ENCODE peak calls at places on chromosomes 5 and 9, in five cellular contexts. R is A549, T is GM12878, I is HepG2, U is H1. C is an unnamed sample.
A peak's percentile ranks its signal among the peaks of the same experiment; 100 is the strongest.

GRCh38 chr5:151772029-151772867 is 494 bp downstream of the G3BP1 start:
- DNase-seq in U (no peak), R (peak; percentile 26), T (no peak), I (peak; percentile 23), C (peak; percentile 25)

GRCh38 chr5:80764786-80765185 is 110.0 kb upstream of the DHFR start:
- DNase-seq in R (no peak), I (no peak), U (no peak), T (no peak), C (no peak)

GRCh38 chr5:73780297-73781080 is 154.5 kb downstream of the ARHGEF28 start:
- DNase-seq in T (no peak), R (no peak), I (no peak), U (no peak), C (peak; percentile 5)

GRCh38 chr5:159341914-159342313 is 11.6 kb upstream of the IL12B start:
- DNase-seq in R (peak; percentile 76), I (peak; percentile 62), T (no peak), U (no peak), C (peak; percentile 68)

GRCh38 chr9:34540826-34541225 is 18.0 kb upstream of the ENHO start:
- DNase-seq in R (peak; percentile 45), I (no peak), T (no peak), U (no peak), C (no peak)

GRCh38 chr5:142601432-142601831 is 84.5 kb downstream of the FGF1 start:
- DNase-seq in U (no peak), T (no peak), R (peak; percentile 42), I (no peak), C (no peak)

GRCh38 chr5:135833521-135833920 is 942 bp upstream of the SLC25A48 start:
- DNase-seq in U (no peak), T (no peak), R (no peak), I (no peak), C (no peak)

GRCh38 chr5:172209714-172210113 is 15.7 kb downstream of the EFCAB9 start:
- DNase-seq in R (no peak), U (no peak), T (no peak), I (no peak), C (no peak)

GRCh38 chr5:108634251-108634950 is 113.3 kb upstream of the FER start:
- DNase-seq in U (no peak), R (no peak), I (no peak), T (no peak), C (no peak)

GRCh38 chr5:88287846-88288588 is 19.4 kb upstream of the TMEM161B start:
- DNase-seq in U (no peak), I (no peak), T (no peak), R (no peak), C (no peak)

GRCh38 chr5:83467315-83468044 is 4.1 kb upstream of the VCAN start:
- DNase-seq in T (no peak), R (no peak), I (no peak), U (no peak), C (no peak)

GRCh38 chr5:83469075-83469474 is 2.5 kb upstream of the VCAN start:
- DNase-seq in U (no peak), R (no peak), I (no peak), T (no peak), C (no peak)

GRCh38 chr5:83464261-83464660 is 7.3 kb upstream of the VCAN start:
- DNase-seq in T (no peak), R (no peak), U (no peak), I (no peak), C (no peak)
- TF ChIP-seq KDM1A in T (no peak), R (no peak), U (no peak), I (no peak), C (no peak)

DNA sequence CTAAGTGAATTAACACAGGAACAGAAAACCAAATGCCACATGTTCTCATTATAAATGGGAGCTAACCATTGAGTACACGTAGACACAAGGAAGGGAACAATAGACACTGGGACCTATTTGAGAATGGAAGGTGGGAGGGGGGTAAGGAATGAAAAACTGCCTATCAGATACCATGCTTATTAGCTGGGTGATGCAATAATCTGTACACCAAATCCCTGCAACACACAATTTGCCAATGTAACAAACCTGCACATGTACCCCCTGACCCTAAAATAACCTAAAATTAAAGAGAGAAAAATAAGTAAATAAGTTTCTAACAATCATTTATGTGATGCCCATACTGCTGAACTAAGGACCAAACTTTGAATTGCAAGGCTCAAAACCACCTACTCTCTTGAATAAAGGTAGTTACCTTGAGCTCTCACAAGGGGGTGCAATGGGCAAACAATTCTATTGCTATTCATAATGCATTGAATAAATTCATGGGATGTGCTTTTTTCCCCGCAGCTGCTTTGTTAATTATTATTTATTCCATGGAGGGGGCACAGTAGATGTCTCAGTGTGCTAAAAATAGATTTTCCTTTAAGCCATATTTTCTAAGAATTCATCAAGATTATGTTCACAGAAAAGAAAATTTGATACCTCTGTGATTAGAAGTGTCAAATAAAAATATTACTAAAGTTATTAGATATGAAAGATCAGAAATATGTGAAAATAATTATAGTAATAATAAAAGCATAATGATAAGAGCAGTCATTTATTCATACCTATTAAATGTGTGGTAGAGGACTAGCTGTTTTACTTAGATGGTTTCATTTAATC is 76.2 kb upstream of the PTPN3 start:
- DNase-seq in U (no peak), T (peak; percentile 5), R (peak; percentile 58), I (peak; percentile 36), C (peak; percentile 35)
- TF ChIP-seq KDM1A in U (no peak), T (no peak), R (no peak), I (no peak), C (no peak)

DNA sequence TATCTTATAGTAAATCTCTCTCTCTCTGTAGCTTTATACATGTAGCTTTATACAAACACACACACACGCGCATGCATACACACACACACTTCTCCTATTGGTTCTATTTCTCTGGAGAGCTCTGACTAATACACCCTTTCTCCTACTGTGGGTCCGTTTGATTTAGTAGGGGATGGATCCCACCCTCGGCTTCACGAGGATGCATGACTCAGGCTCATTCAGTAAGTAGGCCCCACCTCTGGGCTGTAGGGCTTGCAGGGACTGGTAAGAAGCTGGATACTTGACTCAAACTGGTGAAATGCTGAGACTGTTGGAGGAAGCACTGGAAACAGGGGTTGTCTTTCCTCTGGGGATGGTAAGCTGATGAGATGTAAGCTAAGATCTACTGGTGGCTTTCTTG is 98.7 kb downstream of the SLC24A2 start:
- DNase-seq in T (no peak), U (no peak), R (no peak), I (no peak), C (no peak)
- TF ChIP-seq KDM1A in T (no peak), U (no peak), R (no peak), I (no peak), C (no peak)

GRCh38 chr5:137604348-137605095 is 105.4 kb upstream of the SPOCK1 start:
- DNase-seq in R (no peak), U (no peak), I (no peak), T (no peak), C (no peak)

GRCh38 chr5:137602721-137603273 is 103.7 kb upstream of the SPOCK1 start:
- DNase-seq in I (no peak), U (no peak), T (no peak), R (no peak), C (no peak)

GRCh38 chr5:137606401-137606800 is 107.3 kb upstream of the SPOCK1 start:
- DNase-seq in T (no peak), R (no peak), I (no peak), U (no peak), C (no peak)

GRCh38 chr5:137605377-137605776 is 106.3 kb upstream of the SPOCK1 start:
- DNase-seq in I (no peak), R (no peak), U (no peak), T (no peak), C (no peak)

GRCh38 chr5:137603891-137604290 is 104.8 kb upstream of the SPOCK1 start:
- DNase-seq in U (no peak), T (no peak), I (no peak), R (no peak), C (no peak)
- TF ChIP-seq KDM1A in U (no peak), T (no peak), I (no peak), R (no peak), C (no peak)

GRCh38 chr5:79133121-79133656 is 21.6 kb downstream of the BHMT start:
- DNase-seq in T (no peak), I (peak; percentile 7), R (peak; percentile 35), U (no peak), C (peak; percentile 15)
- TF ChIP-seq KDM1A in T (no peak), I (no peak), R (no peak), U (no peak), C (no peak)

DNA sequence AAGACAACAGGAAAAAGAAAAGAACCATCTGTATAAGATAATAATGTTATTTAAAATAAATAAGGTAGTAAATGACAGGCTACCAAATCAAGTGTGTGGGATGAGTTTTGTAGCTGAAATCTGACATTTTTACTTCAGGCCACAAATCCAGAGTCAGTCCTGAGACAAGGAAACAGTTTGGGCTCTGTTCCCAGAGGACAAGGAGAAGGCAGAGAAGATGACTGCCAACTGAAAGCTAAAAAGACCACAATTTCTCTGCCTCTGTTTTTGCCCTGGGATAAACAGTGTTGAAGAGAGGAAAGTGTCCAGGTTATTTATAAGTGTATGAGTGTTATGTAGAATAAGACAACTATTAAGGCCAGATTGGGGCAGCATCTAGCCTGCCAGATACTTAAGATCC is 180.5 kb downstream of the NFIB start:
- DNase-seq in T (no peak), U (no peak), R (no peak), I (no peak), C (no peak)
- TF ChIP-seq KDM1A in T (no peak), U (no peak), R (no peak), I (no peak), C (no peak)

GRCh38 chr9:74942801-74943200 is 9.9 kb downstream of the C9orf40 start:
- DNase-seq in T (no peak), I (no peak), R (no peak), U (no peak), C (no peak)
- TF ChIP-seq KDM1A in T (no peak), I (no peak), R (no peak), U (no peak), C (no peak)

GRCh38 chr5:89300426-89300970 is 417.5 kb upstream of the MEF2C start:
- DNase-seq in R (no peak), I (no peak), T (no peak), U (no peak), C (no peak)
- TF ChIP-seq KDM1A in R (no peak), I (no peak), T (no peak), U (no peak), C (no peak)

DNA sequence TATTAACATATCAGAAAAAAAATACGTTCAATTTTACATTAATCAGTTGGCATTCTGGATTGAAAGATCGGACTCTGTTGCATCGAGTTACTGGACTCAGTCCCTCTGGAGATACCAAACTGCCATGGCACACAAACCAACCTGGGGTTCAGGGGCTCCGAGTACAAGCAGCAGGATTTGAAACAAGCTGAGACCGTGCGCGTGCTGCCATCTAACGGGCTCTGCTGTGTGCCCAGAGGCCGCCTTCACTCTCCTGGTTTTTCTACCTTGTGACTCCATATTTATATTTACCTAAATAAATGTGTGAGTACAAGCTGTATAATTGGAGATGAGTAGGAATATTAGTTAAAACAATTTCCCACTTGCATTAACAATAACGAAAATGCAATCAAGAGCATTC is 48.2 kb downstream of the ANXA1 start:
- DNase-seq in U (no peak), T (no peak), R (peak; percentile 88), I (peak; percentile 7), C (peak; percentile 67)
- TF ChIP-seq KDM1A in U (no peak), T (no peak), R (no peak), I (no peak), C (no peak)